ENCODE peak calls at places on chromosomes 11 and 22, in six cellular contexts. Q, I, U, P, K and J are unnamed samples.

GRCh38 chr11:7672960-7673723 is at the start of gene CYB5R2:
- DNase-seq in Q (peak), U (peak), P (peak), I (peak), K (peak), J (peak)

GRCh38 chr11:95426823-95427462 is 195.9 kb upstream of the SESN3 start:
- DNase-seq in P (no peak), I (no peak), Q (no peak), U (no peak), K (no peak), J (no peak)

GRCh38 chr11:69371731-69372588 is 78.0 kb downstream of the MYEOV start:
- DNase-seq in P (no peak), Q (no peak), I (no peak), K (no peak), U (no peak), J (peak)

GRCh38 chr22:45891021-45891421 is 85.9 kb downstream of the WNT7B start:
- DNase-seq in P (no peak), I (no peak), K (no peak), Q (no peak), U (no peak), J (no peak)

GRCh38 chr11:47514825-47515647 is 37.9 kb downstream of the CELF1 start:
- DNase-seq in I (peak), U (no peak), K (peak), P (peak), Q (peak), J (no peak)

GRCh38 chr22:25546751-25547150 is 17.7 kb upstream of the GRK3 start:
- DNase-seq in I (no peak), Q (no peak), K (peak), U (no peak), P (peak), J (no peak)

GRCh38 chr22:35930933-35931332 is 97.7 kb downstream of the RBFOX2 start:
- DNase-seq in U (peak), K (peak), P (peak), Q (peak), I (peak), J (no peak)

GRCh38 chr11:66846671-66847091 is 3.4 kb downstream of the RCE1 start:
- DNase-seq in Q (no peak), U (no peak), K (no peak), P (no peak), I (no peak), J (no peak)

GRCh38 chr11:2834893-2835767 is 50.4 kb downstream of the CDKN1C start:
- DNase-seq in K (peak), I (peak), Q (peak), U (no peak), P (peak), J (no peak)

GRCh38 chr22:30425327-30425615 is 297 bp upstream of the MTFP1 start:
- DNase-seq in Q (no peak), I (no peak), P (no peak), K (no peak), U (no peak), J (no peak)

GRCh38 chr22:44669725-44670027 is 32.3 kb upstream of the PRR5 start:
- DNase-seq in K (no peak), P (peak), Q (peak), I (peak), U (no peak), J (no peak)

GRCh38 chr11:68594123-68594522 is 90.2 kb upstream of the GAL start:
- DNase-seq in U (no peak), Q (no peak), P (no peak), K (no peak), I (no peak), J (no peak)

GRCh38 chr11:3381794-3382193 is 2.8 kb upstream of the ZNF195 start:
- DNase-seq in Q (no peak), K (no peak), U (no peak), P (peak), I (no peak), J (no peak)

GRCh38 chr11:86151188-86152005 is 82.5 kb upstream of the PICALM start:
- DNase-seq in Q (peak), U (no peak), I (peak), K (peak), P (peak), J (no peak)

GRCh38 chr22:20751185-20751851 is 22.6 kb upstream of the SERPIND1 start:
- DNase-seq in K (peak), P (peak), Q (no peak), U (no peak), I (peak), J (peak)

GRCh38 chr22:35575116-35575748 is 34.6 kb downstream of the RASD2 start:
- DNase-seq in Q (no peak), K (no peak), P (no peak), U (no peak), I (no peak), J (no peak)

DNA sequence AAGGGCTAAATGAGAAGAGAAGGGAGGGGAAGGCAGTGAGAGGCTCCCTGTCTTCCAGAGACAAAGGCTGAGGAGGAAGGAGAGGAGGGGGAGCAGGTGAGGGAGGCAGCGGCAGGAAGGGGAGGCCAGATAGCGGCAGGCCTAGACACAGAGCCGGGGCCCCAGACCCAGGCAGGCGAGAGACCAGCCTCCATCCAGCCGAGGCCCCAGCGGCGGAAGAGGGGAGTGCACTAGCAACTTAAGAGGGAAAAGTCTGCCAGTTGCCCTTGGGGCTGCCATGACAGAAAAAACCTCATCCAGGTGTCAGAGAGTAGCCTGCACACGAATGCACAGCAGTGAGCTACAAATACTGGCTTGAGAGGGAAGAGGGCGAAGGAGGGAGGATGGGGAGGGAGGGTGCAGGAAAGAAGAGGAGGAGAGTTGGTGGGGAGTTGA is 46.7 kb downstream of the IGLL1 start:
- DNase-seq in P (peak), I (peak), U (peak), K (peak), Q (peak), J (peak)
- H3K18ac ChIP-seq in P (peak), I (peak), U (peak), K (peak), Q (no peak), J (peak)

GRCh38 chr11:113121746-113122145 is 160.5 kb downstream of the NCAM1 start:
- DNase-seq in P (peak), Q (no peak), K (no peak), U (no peak), I (no peak), J (no peak)

GRCh38 chr11:113113801-113114451 is 152.7 kb downstream of the NCAM1 start:
- DNase-seq in K (no peak), I (no peak), U (no peak), Q (no peak), P (no peak), J (no peak)

GRCh38 chr11:113114452-113115027 is 153.3 kb downstream of the NCAM1 start:
- DNase-seq in P (peak), K (peak), U (peak), I (peak), Q (peak), J (peak)

GRCh38 chr11:113119074-113119473 is 157.9 kb downstream of the NCAM1 start:
- DNase-seq in P (peak), K (no peak), I (peak), U (no peak), Q (no peak), J (no peak)

GRCh38 chr11:113118104-113118503 is 156.9 kb downstream of the NCAM1 start:
- DNase-seq in I (no peak), U (no peak), Q (no peak), P (no peak), K (no peak), J (no peak)
- H3K4me3 ChIP-seq in I (no peak), U (no peak), Q (no peak), P (no peak), K (no peak), J (no peak)

GRCh38 chr11:118074785-118075184 is 2.1 kb upstream of the TMPRSS4 start:
- DNase-seq in Q (no peak), U (no peak), P (no peak), K (no peak), I (no peak), J (no peak)
- H3K27ac ChIP-seq in Q (no peak), U (no peak), P (no peak), K (no peak), I (no peak), J (no peak)

GRCh38 chr11:22192642-22193347 is at the start of gene ANO5:
- DNase-seq in I (no peak), U (peak), K (peak), P (peak), Q (no peak), J (peak)
- H3K18ac ChIP-seq in I (no peak), U (peak), K (peak), P (peak), Q (no peak), J (peak)

DNA sequence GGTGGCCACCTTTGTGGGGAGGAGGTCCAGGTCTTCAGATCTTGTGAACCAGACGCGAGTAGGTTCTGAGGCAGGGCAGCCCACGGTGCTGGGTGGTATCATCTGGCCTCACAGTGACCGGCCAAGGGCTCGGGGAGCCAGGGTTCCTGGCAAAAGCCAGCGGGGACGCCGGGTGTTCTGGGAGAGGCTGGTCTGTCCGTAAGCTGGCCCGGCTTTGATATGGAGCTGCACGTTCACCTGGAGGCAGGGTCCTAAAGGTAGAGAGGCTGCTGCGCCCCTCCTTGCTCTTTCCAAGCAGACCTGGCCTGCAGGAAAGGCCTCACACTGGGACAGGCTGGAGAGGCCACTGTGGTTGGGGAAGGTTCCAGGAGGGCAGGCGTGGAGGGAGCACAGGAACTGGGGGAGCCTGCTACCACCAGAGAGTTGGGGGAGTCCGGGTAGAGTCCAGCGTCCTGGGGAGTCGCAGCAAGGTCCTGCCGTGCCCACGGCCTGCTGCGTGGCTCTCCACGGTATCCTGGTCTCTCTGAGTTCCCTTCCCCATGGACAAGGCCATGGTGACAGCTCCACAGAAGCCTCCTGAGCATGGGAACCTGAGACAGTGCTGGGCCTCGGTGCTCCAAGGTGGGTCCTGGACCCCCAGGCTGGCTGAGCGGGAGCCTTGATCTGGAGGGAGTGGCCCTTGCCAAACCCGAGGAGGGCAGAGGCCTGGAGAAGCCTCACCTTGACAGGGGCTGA is 452.4 kb upstream of the B3GAT1 start:
- DNase-seq in Q (no peak), P (no peak), U (no peak), K (no peak), I (no peak), J (no peak)
- H3K4me3 ChIP-seq in Q (no peak), P (no peak), U (no peak), K (no peak), I (no peak), J (no peak)

GRCh38 chr11:88555018-88555828 is 217.7 kb upstream of the CTSC start:
- DNase-seq in I (peak), U (no peak), Q (peak), P (peak), K (peak), J (no peak)
- H3K27ac ChIP-seq in I (peak), U (no peak), Q (peak), P (no peak), K (no peak), J (no peak)

GRCh38 chr22:33035276-33035863 is 22.8 kb downstream of the SYN3 start:
- DNase-seq in I (no peak), P (peak), U (no peak), Q (no peak), K (no peak), J (no peak)
- H3K18ac ChIP-seq in I (no peak), P (no peak), U (no peak), Q (no peak), K (no peak), J (no peak)

GRCh38 chr11:72585762-72586590 is 88.2 kb downstream of the PDE2A start:
- DNase-seq in I (peak), U (peak), P (peak), Q (peak), K (peak), J (peak)

GRCh38 chr11:72583616-72584292 is 90.5 kb downstream of the PDE2A start:
- DNase-seq in K (no peak), U (no peak), I (no peak), Q (no peak), P (no peak), J (no peak)

GRCh38 chr11:72584933-72585597 is 89.2 kb downstream of the PDE2A start:
- DNase-seq in U (no peak), Q (no peak), P (no peak), K (no peak), I (no peak), J (no peak)

GRCh38 chr11:72583177-72583553 is 91.1 kb downstream of the PDE2A start:
- DNase-seq in U (no peak), I (no peak), K (no peak), Q (no peak), P (no peak), J (no peak)

DNA sequence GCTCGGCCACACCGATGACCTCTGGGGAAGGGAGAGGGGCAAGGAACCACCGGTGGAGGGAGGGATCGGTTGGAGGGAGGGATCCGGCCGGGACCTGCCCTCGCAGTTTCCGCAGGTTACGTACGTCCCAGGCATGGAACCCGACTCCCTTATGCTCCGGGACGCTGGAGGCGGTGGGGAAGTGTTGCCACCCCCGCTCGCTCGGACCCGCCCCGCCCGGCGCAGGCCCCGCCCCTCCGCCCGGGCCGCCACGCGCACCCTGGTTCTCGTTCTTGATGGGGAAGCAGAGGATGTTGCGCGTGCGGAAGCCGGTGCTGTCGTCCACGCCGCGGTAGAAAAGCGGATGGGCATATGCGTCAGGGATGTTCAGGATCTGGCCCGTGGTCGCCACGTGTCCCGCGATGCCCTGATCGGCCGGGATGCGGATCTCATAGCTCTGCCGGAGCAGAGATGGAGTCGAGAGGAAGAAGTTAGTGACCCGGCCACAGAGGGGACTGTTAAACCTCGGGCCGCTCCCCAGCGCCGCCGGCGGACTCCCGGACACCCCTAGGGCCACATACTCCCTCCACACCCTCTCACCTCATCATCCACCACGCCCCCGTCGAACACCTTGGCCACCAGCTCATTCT is 89.8 kb downstream of the PDE2A start:
- DNase-seq in U (no peak), P (peak), I (no peak), Q (peak), K (peak), J (peak)
- H3K4me3 ChIP-seq in U (no peak), P (no peak), I (no peak), Q (peak), K (no peak), J (peak)

DNA sequence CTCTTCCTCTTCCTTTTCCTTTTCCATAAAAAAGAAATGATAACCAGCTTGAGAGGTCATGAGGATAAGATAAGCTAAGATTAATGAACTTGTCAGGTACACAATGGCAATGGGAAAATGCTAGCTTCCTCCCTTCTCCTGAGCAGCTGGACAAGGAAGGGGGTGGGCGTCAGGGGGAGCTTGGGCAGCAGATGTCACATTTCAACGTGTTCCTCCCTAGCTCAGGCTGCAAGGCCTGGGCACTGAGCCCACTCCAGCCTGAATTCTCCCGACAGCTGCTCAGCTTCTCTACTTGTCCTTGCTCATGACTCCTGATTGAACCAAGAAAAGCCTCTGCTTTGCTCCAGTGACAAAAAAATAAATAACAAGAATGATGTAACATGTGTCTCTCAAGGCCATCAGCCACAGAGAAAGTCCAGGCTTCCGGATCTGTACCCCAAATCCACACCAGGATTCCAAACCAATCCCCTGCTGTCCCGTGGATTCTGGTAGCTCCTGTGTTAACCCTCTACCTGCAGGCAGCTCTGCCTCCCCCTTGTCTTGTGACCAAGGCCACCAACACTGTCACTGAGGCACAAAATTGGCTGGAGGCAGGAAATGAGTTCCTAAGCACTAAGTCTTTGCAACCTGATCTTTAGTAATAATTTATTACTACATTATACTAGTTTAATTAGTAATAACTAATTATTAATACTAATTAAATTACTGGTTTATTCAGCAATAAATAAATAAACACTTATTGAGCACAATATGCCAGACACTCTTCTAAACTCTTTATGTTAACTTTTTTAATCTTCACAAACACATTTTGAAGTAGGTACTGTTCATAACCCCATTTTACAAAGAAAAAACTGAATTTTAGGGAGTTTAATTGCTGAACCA is 146.5 kb downstream of the CCDC34 start:
- DNase-seq in Q (peak), P (no peak), U (no peak), K (no peak), I (peak), J (peak)
- H3K27ac ChIP-seq in Q (peak), P (no peak), U (no peak), K (no peak), I (no peak), J (no peak)